ENCODE peak calls at places on chromosomes 7 and 10, in ten cellular contexts. One of them, this sample, is unnamed.

GRCh38 chr10:95208702-95209391 is 14.8 kb downstream of the ACSM6 start:
- DNase-seq in CD8-positive, alpha-beta T cell: no peak
- DNase-seq in PC-9: no peak
- DNase-seq in fibroblast of lung: peak; percentile 25
- DNase-seq in PC-3: peak; percentile 33
- DNase-seq in pancreas: no peak
- DNase-seq in neural progenitor cell: no peak
- DNase-seq in lung: no peak
- DNase-seq in heart left ventricle: no peak
- DNase-seq in left ventricle myocardium inferior: no peak
- DNase-seq in this sample: no peak

GRCh38 chr10:122301055-122301810 is 30.1 kb downstream of the BTBD16 start:
- DNase-seq in CD8-positive, alpha-beta T cell: no peak
- DNase-seq in PC-9: no peak
- DNase-seq in fibroblast of lung: peak; percentile 38
- DNase-seq in PC-3: no peak
- DNase-seq in pancreas: no peak
- DNase-seq in neural progenitor cell: no peak
- DNase-seq in lung: peak; percentile 27
- DNase-seq in heart left ventricle: no peak
- DNase-seq in left ventricle myocardium inferior: no peak
- DNase-seq in this sample: no peak

GRCh38 chr10:3068968-3069737 is 1.8 kb downstream of the PFKP start:
- DNase-seq in CD8-positive, alpha-beta T cell: no peak
- DNase-seq in PC-9: no peak
- DNase-seq in fibroblast of lung: peak; percentile 35
- DNase-seq in PC-3: no peak
- DNase-seq in pancreas: no peak
- DNase-seq in neural progenitor cell: peak; percentile 61
- DNase-seq in lung: no peak
- DNase-seq in heart left ventricle: peak; percentile 67
- DNase-seq in left ventricle myocardium inferior: no peak
- DNase-seq in this sample: no peak

GRCh38 chr10:18472977-18473376 is 178.4 kb downstream of the NSUN6 start:
- DNase-seq in CD8-positive, alpha-beta T cell: no peak
- DNase-seq in PC-9: no peak
- DNase-seq in fibroblast of lung: no peak
- DNase-seq in PC-3: peak; percentile 15
- DNase-seq in pancreas: peak; percentile 11
- DNase-seq in neural progenitor cell: no peak
- DNase-seq in lung: no peak
- DNase-seq in heart left ventricle: no peak
- DNase-seq in left ventricle myocardium inferior: no peak
- DNase-seq in this sample: no peak

GRCh38 chr7:123643495-123644428 is 11.9 kb upstream of the LMOD2 start:
- DNase-seq in CD8-positive, alpha-beta T cell: no peak
- DNase-seq in PC-9: peak; percentile 70
- DNase-seq in fibroblast of lung: peak; percentile 85
- DNase-seq in PC-3: peak; percentile 57
- DNase-seq in pancreas: peak; percentile 6
- DNase-seq in neural progenitor cell: peak; percentile 83
- DNase-seq in lung: no peak
- DNase-seq in heart left ventricle: no peak
- DNase-seq in left ventricle myocardium inferior: no peak
- DNase-seq in this sample: peak; percentile 63

GRCh38 chr7:70846208-70846607 is 285.7 kb upstream of the GALNT17 start:
- DNase-seq in CD8-positive, alpha-beta T cell: no peak
- DNase-seq in PC-9: no peak
- DNase-seq in fibroblast of lung: no peak
- DNase-seq in PC-3: no peak
- DNase-seq in pancreas: no peak
- DNase-seq in neural progenitor cell: no peak
- DNase-seq in lung: no peak
- DNase-seq in heart left ventricle: no peak
- DNase-seq in left ventricle myocardium inferior: no peak
- DNase-seq in this sample: no peak

GRCh38 chr7:133822001-133822641 is 305.0 kb upstream of the LRGUK start:
- DNase-seq in CD8-positive, alpha-beta T cell: no peak
- DNase-seq in PC-9: no peak
- DNase-seq in fibroblast of lung: no peak
- DNase-seq in PC-3: no peak
- DNase-seq in pancreas: no peak
- DNase-seq in neural progenitor cell: no peak
- DNase-seq in lung: no peak
- DNase-seq in heart left ventricle: no peak
- DNase-seq in left ventricle myocardium inferior: no peak
- DNase-seq in this sample: peak; percentile 24

GRCh38 chr10:77636967-77637473 is 588 bp downstream of the KCNMA1 start:
- DNase-seq in CD8-positive, alpha-beta T cell: no peak
- DNase-seq in PC-9: no peak
- DNase-seq in fibroblast of lung: no peak
- DNase-seq in PC-3: no peak
- DNase-seq in pancreas: no peak
- DNase-seq in neural progenitor cell: peak; percentile 47
- DNase-seq in lung: no peak
- DNase-seq in heart left ventricle: no peak
- DNase-seq in left ventricle myocardium inferior: no peak
- DNase-seq in this sample: no peak

GRCh38 chr10:22002531-22003110 is 909 bp downstream of the DNAJC1 start:
- DNase-seq in CD8-positive, alpha-beta T cell: peak; percentile 18
- DNase-seq in PC-9: peak; percentile 40
- DNase-seq in fibroblast of lung: peak; percentile 66
- DNase-seq in PC-3: peak; percentile 27
- DNase-seq in pancreas: no peak
- DNase-seq in neural progenitor cell: peak; percentile 10
- DNase-seq in lung: no peak
- DNase-seq in heart left ventricle: no peak
- DNase-seq in left ventricle myocardium inferior: no peak
- DNase-seq in this sample: no peak

GRCh38 chr10:126336786-126337185 is 51.5 kb downstream of the ADAM12 start:
- DNase-seq in CD8-positive, alpha-beta T cell: no peak
- DNase-seq in PC-9: no peak
- DNase-seq in fibroblast of lung: no peak
- DNase-seq in PC-3: no peak
- DNase-seq in pancreas: no peak
- DNase-seq in neural progenitor cell: no peak
- DNase-seq in lung: no peak
- DNase-seq in heart left ventricle: no peak
- DNase-seq in left ventricle myocardium inferior: no peak
- DNase-seq in this sample: no peak

DNA sequence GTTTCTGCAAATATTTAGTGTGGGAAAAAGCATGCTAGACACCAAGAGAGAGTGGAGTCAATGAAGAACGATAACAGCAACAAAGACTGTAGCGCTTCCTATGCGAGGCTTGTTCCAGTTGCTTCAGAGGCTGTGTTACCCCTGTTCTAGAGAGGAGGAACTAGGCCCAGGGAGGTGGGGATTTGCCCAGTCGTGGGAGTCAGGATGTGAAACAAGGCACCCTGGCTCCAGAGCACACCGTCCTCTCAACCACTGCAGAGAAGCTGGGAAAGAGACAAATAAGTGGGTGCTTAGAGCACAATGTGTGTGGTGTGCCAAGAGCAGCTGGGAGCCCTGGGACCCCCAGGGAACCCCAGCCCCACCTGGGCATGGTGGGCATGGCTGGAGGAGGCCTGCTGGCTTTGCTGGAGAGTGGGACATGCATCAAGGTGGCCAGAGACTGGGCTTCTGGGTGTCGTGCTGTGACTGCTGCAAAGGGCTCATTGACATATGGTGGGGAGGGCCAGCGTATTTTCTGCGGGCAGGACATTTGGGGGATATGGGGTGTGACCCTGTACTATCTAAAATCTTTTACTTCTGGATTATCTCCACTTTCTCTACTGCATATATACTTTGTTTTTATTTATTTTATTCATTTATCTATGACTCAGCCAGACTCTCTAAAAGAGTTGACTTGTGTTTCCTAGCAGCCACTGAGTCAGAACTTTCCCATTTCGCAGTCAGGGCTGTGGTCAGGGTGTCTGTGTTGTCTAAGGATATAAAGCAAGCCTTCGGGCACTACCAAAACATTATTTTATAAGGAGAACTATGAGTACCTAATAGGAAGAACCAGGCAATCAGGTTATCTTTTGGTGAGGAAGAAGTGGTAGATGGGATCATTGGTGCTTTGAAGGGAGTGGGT is 95.4 kb downstream of the TCF7L2 start:
- DNase-seq in CD8-positive, alpha-beta T cell: no peak
- DNase-seq in PC-9: peak; percentile 76
- DNase-seq in fibroblast of lung: peak; percentile 83
- DNase-seq in PC-3: peak; percentile 85
- DNase-seq in pancreas: no peak
- DNase-seq in neural progenitor cell: no peak
- DNase-seq in lung: no peak
- DNase-seq in heart left ventricle: no peak
- DNase-seq in left ventricle myocardium inferior: no peak
- DNase-seq in this sample: peak; percentile 80
- H3K27ac ChIP-seq in CD8-positive, alpha-beta T cell: no peak overlapping the region
- H3K27ac ChIP-seq in PC-9: no peak overlapping the region
- H3K27ac ChIP-seq in fibroblast of lung: peak overlapping the region; percentile 38
- H3K27ac ChIP-seq in PC-3: peak overlapping the region; percentile 71
- H3K27ac ChIP-seq in pancreas: no peak overlapping the region
- H3K27ac ChIP-seq in neural progenitor cell: no peak overlapping the region
- H3K27ac ChIP-seq in lung: no peak overlapping the region
- H3K27ac ChIP-seq in heart left ventricle: no peak overlapping the region
- H3K27ac ChIP-seq in left ventricle myocardium inferior: no peak overlapping the region
- H3K27ac ChIP-seq in this sample: no peak overlapping the region

DNA sequence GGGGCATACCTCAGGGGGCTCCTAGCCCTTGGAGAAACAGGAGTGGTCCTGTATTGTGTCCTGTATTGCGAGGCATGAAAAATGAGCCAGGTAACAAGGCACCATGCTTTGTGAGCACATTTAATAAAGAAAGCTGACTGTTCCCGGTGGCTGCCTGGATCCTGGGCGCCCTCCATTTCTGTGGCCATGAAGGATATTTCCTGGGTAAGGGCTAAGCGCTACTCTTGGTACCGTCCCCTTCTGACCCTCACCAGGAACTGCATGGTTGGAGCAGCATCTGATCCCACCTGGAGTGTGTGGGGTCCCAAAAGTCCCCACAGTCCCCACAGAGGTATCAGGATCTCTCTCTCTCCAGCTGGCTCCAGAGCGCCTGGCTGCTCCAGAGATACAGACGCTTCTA is 139.5 kb downstream of the MAPK8 start:
- DNase-seq in CD8-positive, alpha-beta T cell: no peak
- DNase-seq in PC-9: no peak
- DNase-seq in fibroblast of lung: no peak
- DNase-seq in PC-3: no peak
- DNase-seq in pancreas: no peak
- DNase-seq in neural progenitor cell: no peak
- DNase-seq in lung: no peak
- DNase-seq in heart left ventricle: no peak
- DNase-seq in left ventricle myocardium inferior: no peak
- DNase-seq in this sample: no peak
- TF ChIP-seq CTCF in CD8-positive, alpha-beta T cell: no peak
- TF ChIP-seq CTCF in PC-9: no peak
- TF ChIP-seq CTCF in fibroblast of lung: no peak
- TF ChIP-seq CTCF in PC-3: no peak
- TF ChIP-seq CTCF in pancreas: no peak
- TF ChIP-seq CTCF in neural progenitor cell: no peak
- TF ChIP-seq CTCF in lung: no peak
- TF ChIP-seq CTCF in heart left ventricle: no peak
- TF ChIP-seq CTCF in left ventricle myocardium inferior: no peak
- TF ChIP-seq CTCF in this sample: no peak

DNA sequence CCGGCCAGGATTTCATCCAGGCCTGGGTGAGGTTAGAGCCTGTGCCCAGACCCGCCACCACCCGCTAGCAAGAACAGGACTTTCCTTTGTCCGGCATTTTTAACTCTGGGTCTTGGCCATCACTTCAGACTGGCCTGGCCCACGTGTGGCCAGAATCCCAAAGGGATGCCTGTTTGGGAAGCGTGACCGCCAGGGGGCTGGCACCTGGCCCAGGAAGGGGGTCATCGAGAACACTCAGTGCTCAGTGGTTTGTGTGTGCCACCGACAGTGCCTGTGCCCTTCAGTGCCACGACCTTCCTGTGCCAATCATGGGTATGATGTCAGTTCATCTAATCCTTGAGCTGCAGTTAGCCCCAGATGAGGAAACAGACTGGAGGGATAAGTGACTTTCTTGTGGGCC is 85.0 kb downstream of the ZMIZ1 start:
- DNase-seq in CD8-positive, alpha-beta T cell: no peak
- DNase-seq in PC-9: no peak
- DNase-seq in fibroblast of lung: no peak
- DNase-seq in PC-3: no peak
- DNase-seq in pancreas: peak; percentile 35
- DNase-seq in neural progenitor cell: no peak
- DNase-seq in lung: no peak
- DNase-seq in heart left ventricle: peak; percentile 88
- DNase-seq in left ventricle myocardium inferior: peak; percentile 87
- DNase-seq in this sample: no peak
- H3K4me1 ChIP-seq in CD8-positive, alpha-beta T cell: peaks cover 23% of the 10 kb centered on the region
- H3K4me1 ChIP-seq in PC-9: peaks cover 85% of the 10 kb centered on the region
- H3K4me1 ChIP-seq in fibroblast of lung: peaks cover 71% of the 10 kb centered on the region
- H3K4me1 ChIP-seq in PC-3: peaks cover 85% of the 10 kb centered on the region
- H3K4me1 ChIP-seq in pancreas: peaks cover 6% of the 10 kb centered on the region
- H3K4me1 ChIP-seq in neural progenitor cell: peaks cover 66% of the 10 kb centered on the region
- H3K4me1 ChIP-seq in lung: peaks cover 46% of the 10 kb centered on the region
- H3K4me1 ChIP-seq in heart left ventricle: peaks cover 97% of the 10 kb centered on the region
- H3K4me1 ChIP-seq in left ventricle myocardium inferior: peaks cover 100% of the 10 kb centered on the region
- H3K4me1 ChIP-seq in this sample: peaks cover 49% of the 10 kb centered on the region

GRCh38 chr7:2474813-2475677 is 1.2 kb downstream of the GRIFIN start:
- DNase-seq in CD8-positive, alpha-beta T cell: no peak
- DNase-seq in PC-9: no peak
- DNase-seq in fibroblast of lung: no peak
- DNase-seq in PC-3: no peak
- DNase-seq in pancreas: peak; percentile 70
- DNase-seq in neural progenitor cell: no peak
- DNase-seq in lung: no peak
- DNase-seq in heart left ventricle: no peak
- DNase-seq in left ventricle myocardium inferior: no peak
- DNase-seq in this sample: no peak

GRCh38 chr7:2475678-2476015 is 551 bp downstream of the GRIFIN start:
- DNase-seq in CD8-positive, alpha-beta T cell: no peak
- DNase-seq in PC-9: no peak
- DNase-seq in fibroblast of lung: no peak
- DNase-seq in PC-3: no peak
- DNase-seq in pancreas: no peak
- DNase-seq in neural progenitor cell: no peak
- DNase-seq in lung: no peak
- DNase-seq in heart left ventricle: no peak
- DNase-seq in left ventricle myocardium inferior: no peak
- DNase-seq in this sample: no peak

GRCh38 chr7:2476776-2477446 is 713 bp upstream of the GRIFIN start:
- DNase-seq in CD8-positive, alpha-beta T cell: no peak
- DNase-seq in PC-9: no peak
- DNase-seq in fibroblast of lung: no peak
- DNase-seq in PC-3: no peak
- DNase-seq in pancreas: no peak
- DNase-seq in neural progenitor cell: peak; percentile 66
- DNase-seq in lung: no peak
- DNase-seq in heart left ventricle: no peak
- DNase-seq in left ventricle myocardium inferior: no peak
- DNase-seq in this sample: no peak

GRCh38 chr7:2477447-2478386 is 1.5 kb upstream of the GRIFIN start:
- DNase-seq in CD8-positive, alpha-beta T cell: peak; percentile 56
- DNase-seq in PC-9: no peak
- DNase-seq in fibroblast of lung: peak; percentile 46
- DNase-seq in PC-3: peak; percentile 68
- DNase-seq in pancreas: peak; percentile 53
- DNase-seq in neural progenitor cell: peak; percentile 88
- DNase-seq in lung: peak; percentile 49
- DNase-seq in heart left ventricle: peak; percentile 89
- DNase-seq in left ventricle myocardium inferior: peak; percentile 69
- DNase-seq in this sample: no peak

GRCh38 chr7:2476298-2476697 is at the start of gene GRIFIN:
- DNase-seq in CD8-positive, alpha-beta T cell: no peak
- DNase-seq in PC-9: no peak
- DNase-seq in fibroblast of lung: no peak
- DNase-seq in PC-3: no peak
- DNase-seq in pancreas: no peak
- DNase-seq in neural progenitor cell: no peak
- DNase-seq in lung: no peak
- DNase-seq in heart left ventricle: no peak
- DNase-seq in left ventricle myocardium inferior: no peak
- DNase-seq in this sample: no peak
- H3K27ac ChIP-seq in CD8-positive, alpha-beta T cell: no peak within 1 kb of the TSS
- H3K27ac ChIP-seq in PC-9: no peak within 1 kb of the TSS
- H3K27ac ChIP-seq in fibroblast of lung: no peak within 1 kb of the TSS
- H3K27ac ChIP-seq in PC-3: no peak within 1 kb of the TSS
- H3K27ac ChIP-seq in pancreas: no peak within 1 kb of the TSS
- H3K27ac ChIP-seq in neural progenitor cell: no peak within 1 kb of the TSS
- H3K27ac ChIP-seq in lung: no peak within 1 kb of the TSS
- H3K27ac ChIP-seq in heart left ventricle: no peak within 1 kb of the TSS
- H3K27ac ChIP-seq in left ventricle myocardium inferior: no peak within 1 kb of the TSS
- H3K27ac ChIP-seq in this sample: no peak within 1 kb of the TSS

This sample was measured in foreskin keratinocyte.